ENCODE peak calls at places on chromosomes 13 and 19, in six cellular contexts. O, D, P, K, Q and B are unnamed samples.

GRCh38 chr19:48596679-48597465 is 9.7 kb upstream of the SPACA4 start:
- DNase-seq in O (no peak), D (no peak), P (no peak), K (no peak), Q (no peak), B (no peak)

GRCh38 chr19:11264452-11265176 is 2.3 kb upstream of the DOCK6 start:
- DNase-seq in O (no peak), D (peak; percentile 63), P (no peak), K (peak; percentile 88), Q (peak; percentile 81), B (no peak)

GRCh38 chr19:52492991-52493470 is 34.4 kb upstream of the ZNF808 start:
- DNase-seq in O (no peak), D (no peak), P (no peak), K (no peak), Q (no peak), B (no peak)

GRCh38 chr13:31761951-31762350 is 22.6 kb downstream of the RXFP2 start:
- DNase-seq in O (no peak), D (no peak), P (no peak), K (no peak), Q (no peak), B (no peak)

GRCh38 chr13:109198585-109198984 is 569.2 kb downstream of the MYO16 start:
- DNase-seq in O (no peak), D (no peak), P (no peak), K (no peak), Q (no peak), B (peak; percentile 45)

GRCh38 chr19:13398780-13399726 is 107.2 kb downstream of the CACNA1A start:
- DNase-seq in O (peak; percentile 75), D (peak; percentile 40), P (peak; percentile 80), K (no peak), Q (no peak), B (peak; percentile 99)

GRCh38 chr13:50171585-50172282 is 156.5 kb downstream of the KCNRG start:
- DNase-seq in O (no peak), D (no peak), P (no peak), K (no peak), Q (no peak), B (no peak)

GRCh38 chr19:29271341-29271740 is 58.4 kb upstream of the UQCRFS1 start:
- DNase-seq in O (no peak), D (no peak), P (no peak), K (no peak), Q (no peak), B (no peak)

GRCh38 chr19:49437231-49437630 is 4.1 kb downstream of the SLC17A7 start:
- DNase-seq in O (no peak), D (no peak), P (no peak), K (no peak), Q (no peak), B (no peak)

GRCh38 chr13:50080158-50080855 is 65.1 kb downstream of the KCNRG start:
- DNase-seq in O (no peak), D (peak; percentile 29), P (no peak), K (no peak), Q (peak; percentile 57), B (no peak)

GRCh38 chr13:32829676-32830091 is 186.5 kb upstream of the KL start:
- DNase-seq in O (no peak), D (no peak), P (peak; percentile 40), K (no peak), Q (no peak), B (peak; percentile 94)

GRCh38 chr19:50387176-50387867 is 3.2 kb downstream of the POLD1 start:
- DNase-seq in O (no peak), D (peak; percentile 37), P (no peak), K (peak; percentile 76), Q (no peak), B (no peak)

GRCh38 chr19:50008532-50008931 is 16.6 kb downstream of the VRK3 start:
- DNase-seq in O (no peak), D (no peak), P (no peak), K (no peak), Q (no peak), B (no peak)

GRCh38 chr13:76685938-76686337 is 200.3 kb downstream of the KCTD12 start:
- DNase-seq in O (no peak), D (no peak), P (no peak), K (no peak), Q (no peak), B (no peak)

GRCh38 chr19:17121736-17122293 is 46.2 kb downstream of the MYO9B start:
- DNase-seq in O (no peak), D (no peak), P (no peak), K (no peak), Q (no peak), B (no peak)

GRCh38 chr19:1422360-1422759 is 15.0 kb downstream of the DAZAP1 start:
- DNase-seq in O (no peak), D (no peak), P (no peak), K (no peak), Q (no peak), B (no peak)

GRCh38 chr13:32323912-32324311 is 8.6 kb downstream of the BRCA2 start:
- DNase-seq in O (no peak), D (no peak), P (no peak), K (no peak), Q (no peak), B (peak; percentile 57)

GRCh38 chr13:73702419-73703071 is 431.7 kb downstream of the KLF12 start:
- DNase-seq in O (no peak), D (no peak), P (no peak), K (no peak), Q (peak; percentile 33), B (peak; percentile 45)

GRCh38 chr13:113635709-113636108 is 22.3 kb downstream of the ATP4B start:
- DNase-seq in O (no peak), D (peak; percentile 12), P (no peak), K (peak; percentile 28), Q (no peak), B (no peak)

GRCh38 chr13:100533588-100534041 is 55.0 kb downstream of the GGACT start:
- DNase-seq in O (no peak), D (no peak), P (no peak), K (no peak), Q (no peak), B (no peak)

GRCh38 chr19:55258476-55258827 is 365 bp downstream of the PPP6R1 start:
- DNase-seq in O (no peak), D (no peak), P (no peak), K (no peak), Q (no peak), B (no peak)

GRCh38 chr13:38713046-38713445 is 26.2 kb downstream of the FREM2 start:
- DNase-seq in O (no peak), D (no peak), P (no peak), K (no peak), Q (no peak), B (no peak)

GRCh38 chr13:110388141-110388943 is 81.3 kb downstream of the COL4A2 start:
- DNase-seq in O (no peak), D (peak; percentile 72), P (no peak), K (no peak), Q (no peak), B (no peak)
- H3K27ac ChIP-seq in O (peak overlapping the region; percentile 95), D (peak overlapping the region; percentile 79), P (no peak overlapping the region), K (peak overlapping the region; percentile 49), Q (no peak overlapping the region), B (peak overlapping the region; percentile 97)

GRCh38 chr19:19186742-19187141 is 5.2 kb downstream of the BORCS8 start:
- DNase-seq in O (no peak), D (no peak), P (no peak), K (no peak), Q (no peak), B (no peak)

GRCh38 chr19:19181614-19182013 is 10.3 kb downstream of the BORCS8 start:
- DNase-seq in O (no peak), D (no peak), P (no peak), K (no peak), Q (no peak), B (no peak)

GRCh38 chr19:19185853-19186728 is 5.9 kb downstream of the BORCS8 start:
- DNase-seq in O (no peak), D (no peak), P (peak; percentile 50), K (no peak), Q (peak; percentile 64), B (peak; percentile 57)
- H3K27ac ChIP-seq in O (no peak overlapping the region), D (no peak overlapping the region), P (peak overlapping the region; percentile 11), K (no peak overlapping the region), Q (no peak overlapping the region), B (no peak overlapping the region)

GRCh38 chr19:6604906-6605305 is 14.0 kb upstream of the CD70 start:
- DNase-seq in O (no peak), D (no peak), P (no peak), K (no peak), Q (peak; percentile 92), B (no peak)
- H3K27ac ChIP-seq in O (no peak overlapping the region), D (no peak overlapping the region), P (no peak overlapping the region), K (no peak overlapping the region), Q (peak overlapping the region; percentile 92), B (no peak overlapping the region)

DNA sequence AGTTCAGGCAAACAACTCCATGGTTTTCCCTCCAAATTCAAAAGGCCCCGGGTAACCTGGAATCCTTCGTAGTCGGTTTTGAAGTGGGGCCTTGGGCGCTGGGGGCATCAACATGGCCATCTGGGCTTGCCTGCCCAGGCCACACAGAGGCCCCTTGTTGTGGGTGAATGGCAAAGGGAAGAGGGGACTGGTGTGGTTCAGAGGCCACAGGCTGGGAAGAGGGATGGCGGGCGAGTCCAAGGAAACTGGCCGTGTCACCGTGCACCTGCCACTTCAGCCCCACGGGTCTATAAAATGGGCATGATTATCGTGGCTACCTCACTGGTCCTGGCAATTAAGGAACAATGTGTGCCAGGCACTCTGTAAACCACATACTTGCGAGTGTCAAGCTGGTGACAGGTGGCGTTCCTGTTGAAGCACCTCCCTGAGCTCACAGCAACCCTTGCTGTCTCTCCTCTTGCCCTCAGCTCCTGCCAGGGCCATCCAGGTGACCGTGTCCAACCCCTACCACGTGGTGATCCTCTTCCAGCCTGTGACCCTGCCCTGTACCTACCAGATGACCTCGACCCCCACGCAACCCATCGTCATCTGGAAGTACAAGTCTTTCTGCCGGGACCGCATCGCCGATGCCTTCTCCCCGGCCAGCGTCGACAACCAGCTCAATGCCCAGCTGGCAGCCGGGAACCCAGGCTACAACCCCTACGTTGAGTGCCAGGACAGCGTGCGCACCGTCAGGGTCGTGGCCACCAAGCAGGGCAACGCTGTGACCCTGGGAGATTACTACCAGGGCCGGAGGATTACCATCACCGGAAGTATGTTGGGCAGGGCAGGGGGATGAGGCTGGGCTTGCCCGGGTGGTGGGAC is 1.3 kb downstream of the LSR start:
- DNase-seq in O (no peak), D (no peak), P (no peak), K (peak; percentile 30), Q (no peak), B (no peak)
- H3K27ac ChIP-seq in O (no peak overlapping the region), D (no peak overlapping the region), P (peak overlapping the region; percentile 98), K (no peak overlapping the region), Q (no peak overlapping the region), B (no peak overlapping the region)

DNA sequence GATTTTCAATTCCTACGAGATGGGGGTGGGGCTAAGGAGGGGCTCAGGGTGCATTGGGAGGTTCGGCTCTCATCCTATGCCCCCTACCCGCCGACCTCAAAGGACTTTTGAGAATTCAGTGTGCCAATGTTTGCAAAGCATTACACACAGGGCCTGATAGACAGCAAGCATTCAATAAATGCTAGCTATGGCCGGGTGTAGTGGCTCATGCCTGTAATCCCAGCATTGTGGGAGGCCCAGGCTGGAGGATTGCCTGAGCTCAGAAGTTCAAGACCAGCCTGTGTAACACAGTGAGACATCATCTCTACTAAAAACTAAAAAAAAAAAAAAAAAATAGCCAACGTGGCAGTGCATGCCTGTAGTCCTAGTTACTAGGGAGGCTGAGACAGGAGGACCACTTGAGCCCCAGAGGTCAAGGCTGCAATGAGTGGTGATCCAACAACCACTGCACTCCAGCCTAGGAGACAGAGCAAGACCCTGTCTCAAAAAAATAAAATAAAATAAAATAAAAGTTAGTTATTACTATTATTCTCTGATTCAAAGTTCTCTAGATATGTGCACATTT is 1.9 kb upstream of the CBLC start:
- DNase-seq in O (no peak), D (no peak), P (no peak), K (no peak), Q (no peak), B (no peak)
- H3K27ac ChIP-seq in O (peak overlapping the region; percentile 11), D (no peak overlapping the region), P (peak overlapping the region; percentile 90), K (no peak overlapping the region), Q (no peak overlapping the region), B (peak overlapping the region; percentile 81)